ENCODE peak calls at places on chromosome 20, in nine cellular contexts. One of them, this sample, is unnamed.

GRCh38 chr20:60249436-60249835 is 291.2 kb downstream of the CDH26 start:
- DNase-seq in HT1080: peak; percentile 99
- DNase-seq in occipital lobe: no peak
- DNase-seq in H9: no peak
- DNase-seq in adrenal gland: no peak
- DNase-seq in HCEC 1CT: peak; percentile 90
- DNase-seq in stomach: no peak
- DNase-seq in activated gamma-delta T cell treated with anti-CD3 and anti-CD28 coated beads, Interleukin-2, amount 50 U/mL, for 16 hours: no peak
- DNase-seq in renal cortical epithelial cell: peak; percentile 83
- DNase-seq in this sample: no peak

GRCh38 chr20:56628015-56628872 is 862 bp upstream of the TFAP2C start:
- DNase-seq in HT1080: no peak
- DNase-seq in occipital lobe: no peak
- DNase-seq in H9: peak; percentile 49
- DNase-seq in adrenal gland: no peak
- DNase-seq in HCEC 1CT: no peak
- DNase-seq in stomach: no peak
- DNase-seq in activated gamma-delta T cell treated with anti-CD3 and anti-CD28 coated beads, Interleukin-2, amount 50 U/mL, for 16 hours: no peak
- DNase-seq in renal cortical epithelial cell: no peak
- DNase-seq in this sample: no peak

GRCh38 chr20:3614509-3614908 is 48.7 kb downstream of the GFRA4 start:
- DNase-seq in HT1080: no peak
- DNase-seq in occipital lobe: no peak
- DNase-seq in H9: no peak
- DNase-seq in adrenal gland: no peak
- DNase-seq in HCEC 1CT: peak; percentile 14
- DNase-seq in stomach: no peak
- DNase-seq in activated gamma-delta T cell treated with anti-CD3 and anti-CD28 coated beads, Interleukin-2, amount 50 U/mL, for 16 hours: no peak
- DNase-seq in renal cortical epithelial cell: no peak
- DNase-seq in this sample: no peak

GRCh38 chr20:33211817-33212424 is 5.2 kb upstream of the BPIFA3 start:
- DNase-seq in HT1080: peak; percentile 29
- DNase-seq in occipital lobe: no peak
- DNase-seq in H9: peak; percentile 82
- DNase-seq in adrenal gland: peak; percentile 14
- DNase-seq in HCEC 1CT: peak; percentile 8
- DNase-seq in stomach: peak; percentile 82
- DNase-seq in activated gamma-delta T cell treated with anti-CD3 and anti-CD28 coated beads, Interleukin-2, amount 50 U/mL, for 16 hours: no peak
- DNase-seq in renal cortical epithelial cell: peak; percentile 56
- DNase-seq in this sample: peak; percentile 23

GRCh38 chr20:25057234-25058050 is 497 bp downstream of the ACSS1 start:
- DNase-seq in HT1080: no peak
- DNase-seq in occipital lobe: peak; percentile 48
- DNase-seq in H9: no peak
- DNase-seq in adrenal gland: peak; percentile 69
- DNase-seq in HCEC 1CT: peak; percentile 17
- DNase-seq in stomach: peak; percentile 86
- DNase-seq in activated gamma-delta T cell treated with anti-CD3 and anti-CD28 coated beads, Interleukin-2, amount 50 U/mL, for 16 hours: peak; percentile 68
- DNase-seq in renal cortical epithelial cell: peak; percentile 40
- DNase-seq in this sample: peak; percentile 9

GRCh38 chr20:15767636-15768369 is 805.4 kb downstream of the KIF16B start:
- DNase-seq in HT1080: no peak
- DNase-seq in occipital lobe: no peak
- DNase-seq in H9: no peak
- DNase-seq in adrenal gland: no peak
- DNase-seq in HCEC 1CT: no peak
- DNase-seq in stomach: no peak
- DNase-seq in activated gamma-delta T cell treated with anti-CD3 and anti-CD28 coated beads, Interleukin-2, amount 50 U/mL, for 16 hours: no peak
- DNase-seq in renal cortical epithelial cell: no peak
- DNase-seq in this sample: no peak

GRCh38 chr20:63150391-63150898 is 65.5 kb downstream of the YTHDF1 start:
- DNase-seq in HT1080: no peak
- DNase-seq in occipital lobe: no peak
- DNase-seq in H9: no peak
- DNase-seq in adrenal gland: no peak
- DNase-seq in HCEC 1CT: no peak
- DNase-seq in stomach: no peak
- DNase-seq in activated gamma-delta T cell treated with anti-CD3 and anti-CD28 coated beads, Interleukin-2, amount 50 U/mL, for 16 hours: no peak
- DNase-seq in renal cortical epithelial cell: no peak
- DNase-seq in this sample: no peak

GRCh38 chr20:29079769-29080690 is 2177.4 kb upstream of the DEFB115 start:
- DNase-seq in HT1080: peak; percentile 96
- DNase-seq in occipital lobe: no peak
- DNase-seq in H9: no peak
- DNase-seq in adrenal gland: no peak
- DNase-seq in HCEC 1CT: no peak
- DNase-seq in stomach: no peak
- DNase-seq in activated gamma-delta T cell treated with anti-CD3 and anti-CD28 coated beads, Interleukin-2, amount 50 U/mL, for 16 hours: no peak
- DNase-seq in renal cortical epithelial cell: peak; percentile 80
- DNase-seq in this sample: no peak

GRCh38 chr20:59829415-59830106 is 103.9 kb downstream of the SYCP2 start:
- DNase-seq in HT1080: no peak
- DNase-seq in occipital lobe: peak; percentile 61
- DNase-seq in H9: peak; percentile 20
- DNase-seq in adrenal gland: no peak
- DNase-seq in HCEC 1CT: no peak
- DNase-seq in stomach: no peak
- DNase-seq in activated gamma-delta T cell treated with anti-CD3 and anti-CD28 coated beads, Interleukin-2, amount 50 U/mL, for 16 hours: no peak
- DNase-seq in renal cortical epithelial cell: no peak
- DNase-seq in this sample: no peak

GRCh38 chr20:44642203-44643153 is 9.0 kb downstream of the ADA start:
- DNase-seq in HT1080: peak; percentile 87
- DNase-seq in occipital lobe: no peak
- DNase-seq in H9: peak; percentile 79
- DNase-seq in adrenal gland: peak; percentile 64
- DNase-seq in HCEC 1CT: peak; percentile 89
- DNase-seq in stomach: peak; percentile 74
- DNase-seq in activated gamma-delta T cell treated with anti-CD3 and anti-CD28 coated beads, Interleukin-2, amount 50 U/mL, for 16 hours: no peak
- DNase-seq in renal cortical epithelial cell: peak; percentile 88
- DNase-seq in this sample: peak; percentile 38

GRCh38 chr20:2005831-2006426 is 12.1 kb upstream of the PDYN start:
- DNase-seq in HT1080: peak; percentile 32
- DNase-seq in occipital lobe: no peak
- DNase-seq in H9: peak; percentile 78
- DNase-seq in adrenal gland: peak; percentile 83
- DNase-seq in HCEC 1CT: peak; percentile 26
- DNase-seq in stomach: peak; percentile 62
- DNase-seq in activated gamma-delta T cell treated with anti-CD3 and anti-CD28 coated beads, Interleukin-2, amount 50 U/mL, for 16 hours: peak; percentile 36
- DNase-seq in renal cortical epithelial cell: peak; percentile 33
- DNase-seq in this sample: no peak

GRCh38 chr20:58682656-58683055 is 9.9 kb upstream of the NPEPL1 start:
- DNase-seq in HT1080: no peak
- DNase-seq in occipital lobe: no peak
- DNase-seq in H9: no peak
- DNase-seq in adrenal gland: no peak
- DNase-seq in HCEC 1CT: no peak
- DNase-seq in stomach: no peak
- DNase-seq in activated gamma-delta T cell treated with anti-CD3 and anti-CD28 coated beads, Interleukin-2, amount 50 U/mL, for 16 hours: no peak
- DNase-seq in renal cortical epithelial cell: peak; percentile 76
- DNase-seq in this sample: no peak

GRCh38 chr20:38094373-38094775 is 60.8 kb downstream of the RPRD1B start:
- DNase-seq in HT1080: peak; percentile 81
- DNase-seq in occipital lobe: no peak
- DNase-seq in H9: no peak
- DNase-seq in adrenal gland: no peak
- DNase-seq in HCEC 1CT: peak; percentile 90
- DNase-seq in stomach: peak; percentile 36
- DNase-seq in activated gamma-delta T cell treated with anti-CD3 and anti-CD28 coated beads, Interleukin-2, amount 50 U/mL, for 16 hours: no peak
- DNase-seq in renal cortical epithelial cell: peak; percentile 86
- DNase-seq in this sample: no peak

GRCh38 chr20:15799871-15800270 is 773.4 kb downstream of the KIF16B start:
- DNase-seq in HT1080: peak; percentile 21
- DNase-seq in occipital lobe: no peak
- DNase-seq in H9: no peak
- DNase-seq in adrenal gland: no peak
- DNase-seq in HCEC 1CT: no peak
- DNase-seq in stomach: no peak
- DNase-seq in activated gamma-delta T cell treated with anti-CD3 and anti-CD28 coated beads, Interleukin-2, amount 50 U/mL, for 16 hours: no peak
- DNase-seq in renal cortical epithelial cell: peak; percentile 30
- DNase-seq in this sample: no peak

GRCh38 chr20:32237419-32237818 is 29.7 kb downstream of the POFUT1 start:
- DNase-seq in HT1080: no peak
- DNase-seq in occipital lobe: no peak
- DNase-seq in H9: no peak
- DNase-seq in adrenal gland: no peak
- DNase-seq in HCEC 1CT: no peak
- DNase-seq in stomach: no peak
- DNase-seq in activated gamma-delta T cell treated with anti-CD3 and anti-CD28 coated beads, Interleukin-2, amount 50 U/mL, for 16 hours: no peak
- DNase-seq in renal cortical epithelial cell: no peak
- DNase-seq in this sample: no peak

GRCh38 chr20:42082611-42083010 is 464.4 kb upstream of the CHD6 start:
- DNase-seq in HT1080: peak; percentile 9
- DNase-seq in occipital lobe: no peak
- DNase-seq in H9: no peak
- DNase-seq in adrenal gland: peak; percentile 75
- DNase-seq in HCEC 1CT: peak; percentile 1
- DNase-seq in stomach: no peak
- DNase-seq in activated gamma-delta T cell treated with anti-CD3 and anti-CD28 coated beads, Interleukin-2, amount 50 U/mL, for 16 hours: no peak
- DNase-seq in renal cortical epithelial cell: no peak
- DNase-seq in this sample: peak; percentile 68

GRCh38 chr20:61776491-61776890 is 289.2 kb downstream of the TAF4 start:
- DNase-seq in HT1080: no peak
- DNase-seq in occipital lobe: no peak
- DNase-seq in H9: no peak
- DNase-seq in adrenal gland: no peak
- DNase-seq in HCEC 1CT: no peak
- DNase-seq in stomach: no peak
- DNase-seq in activated gamma-delta T cell treated with anti-CD3 and anti-CD28 coated beads, Interleukin-2, amount 50 U/mL, for 16 hours: no peak
- DNase-seq in renal cortical epithelial cell: no peak
- DNase-seq in this sample: no peak

GRCh38 chr20:36528875-36529425 is 12.4 kb upstream of the MYL9 start:
- DNase-seq in HT1080: no peak
- DNase-seq in occipital lobe: no peak
- DNase-seq in H9: no peak
- DNase-seq in adrenal gland: no peak
- DNase-seq in HCEC 1CT: no peak
- DNase-seq in stomach: no peak
- DNase-seq in activated gamma-delta T cell treated with anti-CD3 and anti-CD28 coated beads, Interleukin-2, amount 50 U/mL, for 16 hours: no peak
- DNase-seq in renal cortical epithelial cell: no peak
- DNase-seq in this sample: no peak